ENCODE peak calls at places on chromosome 12, in seven cellular contexts. One of them, this sample, is unnamed.

GRCh38 chr12:111322336-111323250 is 46.3 kb downstream of the PHETA1 start:
- ATAC-seq in Panc1: peak; percentile 47
- ATAC-seq in upper lobe of left lung: no peak
- ATAC-seq in HepG2: no peak
- ATAC-seq in GM23338: peak; percentile 45
- ATAC-seq in HCT116: no peak
- ATAC-seq in K562: peak; percentile 30
- ATAC-seq in this sample: no peak

GRCh38 chr12:6927999-6928702 is 392 bp downstream of the ATN1 start:
- ATAC-seq in Panc1: no peak
- ATAC-seq in upper lobe of left lung: no peak
- ATAC-seq in HepG2: peak; percentile 3
- ATAC-seq in GM23338: no peak
- ATAC-seq in HCT116: no peak
- ATAC-seq in K562: no peak
- ATAC-seq in this sample: no peak

GRCh38 chr12:59780605-59781135 is 184.8 kb downstream of the SLC16A7 start:
- ATAC-seq in Panc1: no peak
- ATAC-seq in upper lobe of left lung: no peak
- ATAC-seq in HepG2: no peak
- ATAC-seq in GM23338: peak; percentile 79
- ATAC-seq in HCT116: peak; percentile 60
- ATAC-seq in K562: no peak
- ATAC-seq in this sample: no peak

GRCh38 chr12:6426882-6427671 is 17.7 kb upstream of the CD27 start:
- ATAC-seq in Panc1: no peak
- ATAC-seq in upper lobe of left lung: no peak
- ATAC-seq in HepG2: no peak
- ATAC-seq in GM23338: no peak
- ATAC-seq in HCT116: no peak
- ATAC-seq in K562: no peak
- ATAC-seq in this sample: no peak

GRCh38 chr12:90909069-90909676 is 45.8 kb downstream of the CCER1 start:
- ATAC-seq in Panc1: no peak
- ATAC-seq in upper lobe of left lung: no peak
- ATAC-seq in HepG2: peak; percentile 61
- ATAC-seq in GM23338: peak; percentile 68
- ATAC-seq in HCT116: peak; percentile 91
- ATAC-seq in K562: no peak
- ATAC-seq in this sample: no peak

GRCh38 chr12:32108829-32109228 is 2.2 kb downstream of the BICD1 start:
- ATAC-seq in Panc1: no peak
- ATAC-seq in upper lobe of left lung: no peak
- ATAC-seq in HepG2: no peak
- ATAC-seq in GM23338: no peak
- ATAC-seq in HCT116: no peak
- ATAC-seq in K562: no peak
- ATAC-seq in this sample: no peak

GRCh38 chr12:11684393-11684792 is 34.9 kb downstream of the ETV6 start:
- ATAC-seq in Panc1: no peak
- ATAC-seq in upper lobe of left lung: no peak
- ATAC-seq in HepG2: no peak
- ATAC-seq in GM23338: no peak
- ATAC-seq in HCT116: no peak
- ATAC-seq in K562: no peak
- ATAC-seq in this sample: no peak

GRCh38 chr12:5498081-5498480 is 66.2 kb downstream of the NTF3 start:
- ATAC-seq in Panc1: no peak
- ATAC-seq in upper lobe of left lung: no peak
- ATAC-seq in HepG2: no peak
- ATAC-seq in GM23338: no peak
- ATAC-seq in HCT116: no peak
- ATAC-seq in K562: no peak
- ATAC-seq in this sample: no peak

GRCh38 chr12:81499809-81500208 is 259.3 kb downstream of the PPFIA2 start:
- ATAC-seq in Panc1: no peak
- ATAC-seq in upper lobe of left lung: no peak
- ATAC-seq in HepG2: no peak
- ATAC-seq in GM23338: no peak
- ATAC-seq in HCT116: no peak
- ATAC-seq in K562: no peak
- ATAC-seq in this sample: no peak

GRCh38 chr12:3296409-3296701 is 194.6 kb upstream of the PRMT8 start:
- ATAC-seq in Panc1: no peak
- ATAC-seq in upper lobe of left lung: no peak
- ATAC-seq in HepG2: no peak
- ATAC-seq in GM23338: no peak
- ATAC-seq in HCT116: no peak
- ATAC-seq in K562: no peak
- ATAC-seq in this sample: no peak

GRCh38 chr12:4439736-4440135 is 5.9 kb downstream of the FGF6 start:
- ATAC-seq in Panc1: no peak
- ATAC-seq in upper lobe of left lung: no peak
- ATAC-seq in HepG2: no peak
- ATAC-seq in GM23338: no peak
- ATAC-seq in HCT116: no peak
- ATAC-seq in K562: no peak
- ATAC-seq in this sample: no peak

GRCh38 chr12:69254046-69254445 is 14.7 kb downstream of the CPSF6 start:
- ATAC-seq in Panc1: no peak
- ATAC-seq in upper lobe of left lung: no peak
- ATAC-seq in HepG2: peak; percentile 57
- ATAC-seq in GM23338: peak; percentile 38
- ATAC-seq in HCT116: peak; percentile 46
- ATAC-seq in K562: peak; percentile 77
- ATAC-seq in this sample: no peak

GRCh38 chr12:32455607-32456063 is 56.3 kb downstream of the FGD4 start:
- ATAC-seq in Panc1: peak; percentile 78
- ATAC-seq in upper lobe of left lung: no peak
- ATAC-seq in HepG2: no peak
- ATAC-seq in GM23338: no peak
- ATAC-seq in HCT116: peak; percentile 55
- ATAC-seq in K562: peak; percentile 54
- ATAC-seq in this sample: peak; percentile 56

GRCh38 chr12:51904951-51905471 is 2.3 kb upstream of the ACVRL1 start:
- ATAC-seq in Panc1: no peak
- ATAC-seq in upper lobe of left lung: peak; percentile 59
- ATAC-seq in HepG2: no peak
- ATAC-seq in GM23338: no peak
- ATAC-seq in HCT116: no peak
- ATAC-seq in K562: peak; percentile 17
- ATAC-seq in this sample: peak; percentile 85

GRCh38 chr12:13499008-13499407 is 302.5 kb downstream of the EMP1 start:
- ATAC-seq in Panc1: no peak
- ATAC-seq in upper lobe of left lung: no peak
- ATAC-seq in HepG2: no peak
- ATAC-seq in GM23338: peak; percentile 81
- ATAC-seq in HCT116: no peak
- ATAC-seq in K562: no peak
- ATAC-seq in this sample: peak; percentile 10

GRCh38 chr12:1020389-1020788 is 29.4 kb downstream of the ERC1 start:
- ATAC-seq in Panc1: no peak
- ATAC-seq in upper lobe of left lung: no peak
- ATAC-seq in HepG2: no peak
- ATAC-seq in GM23338: no peak
- ATAC-seq in HCT116: no peak
- ATAC-seq in K562: no peak
- ATAC-seq in this sample: no peak

GRCh38 chr12:11581179-11581755 is 68.2 kb upstream of the ETV6 start:
- ATAC-seq in Panc1: no peak
- ATAC-seq in upper lobe of left lung: peak; percentile 58
- ATAC-seq in HepG2: no peak
- ATAC-seq in GM23338: no peak
- ATAC-seq in HCT116: peak; percentile 38
- ATAC-seq in K562: no peak
- ATAC-seq in this sample: no peak

GRCh38 chr12:11793896-11794295 is 144.4 kb downstream of the ETV6 start:
- ATAC-seq in Panc1: no peak
- ATAC-seq in upper lobe of left lung: no peak
- ATAC-seq in HepG2: no peak
- ATAC-seq in GM23338: peak; percentile 25
- ATAC-seq in HCT116: no peak
- ATAC-seq in K562: no peak
- ATAC-seq in this sample: peak; percentile 61

DNA sequence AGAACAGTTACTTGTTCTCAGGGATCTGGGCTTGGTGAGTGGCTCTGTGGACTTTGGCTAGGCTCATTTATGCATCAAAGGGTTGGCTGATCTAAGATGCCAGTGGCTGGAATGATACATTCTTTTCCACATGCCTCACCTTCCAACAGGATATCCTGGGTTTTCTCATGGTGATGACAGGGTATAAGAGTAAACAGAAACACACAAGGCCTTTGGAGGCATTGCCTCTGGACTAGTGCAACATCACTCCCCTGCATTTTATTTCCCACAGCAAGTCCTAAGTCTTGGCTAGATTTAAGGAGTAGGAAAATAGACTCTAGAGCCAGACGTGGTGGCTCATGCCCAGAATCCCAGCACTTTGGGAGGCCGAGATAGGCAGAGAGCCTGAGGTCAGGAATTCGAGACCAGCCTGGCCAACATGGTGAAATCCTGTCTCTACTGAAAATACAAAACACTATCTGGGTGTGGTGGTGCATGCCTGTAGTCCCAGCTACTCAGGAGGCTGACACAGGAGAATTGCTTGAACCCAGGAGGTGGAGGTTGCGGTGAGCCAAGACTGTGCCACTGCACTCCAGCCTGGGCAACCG is 47.9 kb downstream of the RPH3A start:
- ATAC-seq in Panc1: peak; percentile 97
- ATAC-seq in upper lobe of left lung: no peak
- ATAC-seq in HepG2: peak; percentile 84
- ATAC-seq in GM23338: peak; percentile 39
- ATAC-seq in HCT116: peak; percentile 50
- ATAC-seq in K562: no peak
- ATAC-seq in this sample: no peak
- H3K4me1 ChIP-seq in Panc1: no peaks in the 10 kb centered on the region
- H3K4me1 ChIP-seq in upper lobe of left lung: no peaks in the 10 kb centered on the region
- H3K4me1 ChIP-seq in HepG2: peaks cover 16% of the 10 kb centered on the region
- H3K4me1 ChIP-seq in GM23338: peaks cover 20% of the 10 kb centered on the region
- H3K4me1 ChIP-seq in HCT116: peaks cover 24% of the 10 kb centered on the region
- H3K4me1 ChIP-seq in K562: no peaks in the 10 kb centered on the region
- H3K4me1 ChIP-seq in this sample: no peaks in the 10 kb centered on the region

GRCh38 chr12:53187145-53187899 is 6.6 kb upstream of the CSAD start:
- ATAC-seq in Panc1: no peak
- ATAC-seq in upper lobe of left lung: no peak
- ATAC-seq in HepG2: no peak
- ATAC-seq in GM23338: no peak
- ATAC-seq in HCT116: no peak
- ATAC-seq in K562: no peak
- ATAC-seq in this sample: no peak
- TF ChIP-seq POLR2AphosphoS5 in Panc1: no peak
- TF ChIP-seq POLR2AphosphoS5 in upper lobe of left lung: no peak
- TF ChIP-seq POLR2AphosphoS5 in HepG2: no peak
- TF ChIP-seq POLR2AphosphoS5 in GM23338: no peak
- TF ChIP-seq POLR2AphosphoS5 in HCT116: no peak
- TF ChIP-seq POLR2AphosphoS5 in K562: no peak
- TF ChIP-seq POLR2AphosphoS5 in this sample: no peak

GRCh38 chr12:118360785-118361404 is 11.8 kb downstream of the TAOK3 start:
- ATAC-seq in Panc1: no peak
- ATAC-seq in upper lobe of left lung: no peak
- ATAC-seq in HepG2: no peak
- ATAC-seq in GM23338: no peak
- ATAC-seq in HCT116: no peak
- ATAC-seq in K562: no peak
- ATAC-seq in this sample: no peak

GRCh38 chr12:118358607-118359540 is 13.8 kb downstream of the TAOK3 start:
- ATAC-seq in Panc1: no peak
- ATAC-seq in upper lobe of left lung: no peak
- ATAC-seq in HepG2: no peak
- ATAC-seq in GM23338: no peak
- ATAC-seq in HCT116: no peak
- ATAC-seq in K562: peak; percentile 67
- ATAC-seq in this sample: no peak

GRCh38 chr12:118357327-118358007 is 15.2 kb downstream of the TAOK3 start:
- ATAC-seq in Panc1: no peak
- ATAC-seq in upper lobe of left lung: peak; percentile 80
- ATAC-seq in HepG2: no peak
- ATAC-seq in GM23338: no peak
- ATAC-seq in HCT116: peak; percentile 60
- ATAC-seq in K562: peak; percentile 87
- ATAC-seq in this sample: peak; percentile 65

GRCh38 chr12:118358008-118358359 is 14.7 kb downstream of the TAOK3 start:
- ATAC-seq in Panc1: no peak
- ATAC-seq in upper lobe of left lung: no peak
- ATAC-seq in HepG2: no peak
- ATAC-seq in GM23338: no peak
- ATAC-seq in HCT116: no peak
- ATAC-seq in K562: no peak
- ATAC-seq in this sample: no peak

DNA sequence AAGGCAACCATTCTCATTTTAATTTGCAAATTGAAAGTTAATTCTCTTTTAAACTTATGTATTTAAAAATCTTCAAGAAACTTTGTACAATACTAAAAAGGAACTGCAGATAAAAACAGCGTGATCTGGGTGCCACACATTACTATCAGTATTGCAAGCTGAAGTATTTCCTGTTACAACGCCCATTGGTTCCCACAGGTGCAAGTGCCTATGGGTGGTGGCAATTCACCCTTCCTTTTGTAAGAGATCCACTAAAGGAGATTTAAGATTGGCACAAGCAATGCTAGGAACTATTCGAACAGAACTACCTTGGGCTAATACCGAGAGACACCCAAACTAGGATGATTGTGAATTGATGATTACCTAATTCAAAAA is 13.2 kb downstream of the TAOK3 start:
- ATAC-seq in Panc1: no peak
- ATAC-seq in upper lobe of left lung: no peak
- ATAC-seq in HepG2: no peak
- ATAC-seq in GM23338: no peak
- ATAC-seq in HCT116: no peak
- ATAC-seq in K562: peak; percentile 39
- ATAC-seq in this sample: no peak
- H3K4me1 ChIP-seq in Panc1: peaks cover 46% of the 10 kb centered on the region
- H3K4me1 ChIP-seq in upper lobe of left lung: peaks cover 19% of the 10 kb centered on the region
- H3K4me1 ChIP-seq in HepG2: peaks cover 33% of the 10 kb centered on the region
- H3K4me1 ChIP-seq in GM23338: peaks cover 13% of the 10 kb centered on the region
- H3K4me1 ChIP-seq in HCT116: peaks cover 30% of the 10 kb centered on the region
- H3K4me1 ChIP-seq in K562: peaks cover 8% of the 10 kb centered on the region
- H3K4me1 ChIP-seq in this sample: peaks cover 26% of the 10 kb centered on the region

DNA sequence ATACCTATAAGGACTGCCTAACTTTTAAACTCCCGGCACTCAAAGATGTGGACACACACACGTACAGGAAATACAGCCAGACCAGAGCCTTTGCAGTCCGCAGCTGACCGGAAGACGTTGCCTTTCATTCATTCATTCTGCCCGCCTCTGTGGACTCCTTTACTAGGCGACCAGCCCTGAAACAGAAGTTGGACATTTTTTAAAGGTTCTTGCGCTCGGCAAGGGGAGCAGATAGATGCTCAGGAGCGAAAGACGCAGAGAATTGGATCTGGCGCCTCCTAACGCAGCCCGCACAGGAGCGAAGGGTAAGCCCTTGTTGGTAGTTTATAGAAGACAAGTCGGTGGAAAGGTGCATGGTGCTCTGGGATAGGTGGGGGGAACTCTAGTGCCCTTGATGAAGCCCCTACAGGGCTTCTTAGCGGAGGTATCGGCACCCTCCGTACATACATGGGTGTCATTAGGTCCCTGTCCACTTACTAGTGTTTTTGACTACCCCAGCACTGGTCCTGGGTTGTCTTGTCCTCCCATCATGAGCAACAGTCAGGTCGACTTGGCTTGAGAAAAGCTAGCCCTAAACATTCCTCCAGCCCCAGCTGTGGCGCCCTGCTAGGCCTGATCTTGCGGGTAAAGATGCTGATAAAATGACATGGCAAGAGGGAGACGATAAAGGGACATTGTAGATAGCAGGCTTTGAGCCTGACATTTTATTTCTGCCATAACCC is at the start of gene KDM2B:
- ATAC-seq in Panc1: peak; percentile 81
- ATAC-seq in upper lobe of left lung: no peak
- ATAC-seq in HepG2: peak; percentile 76
- ATAC-seq in GM23338: peak; percentile 0
- ATAC-seq in HCT116: no peak
- ATAC-seq in K562: peak; percentile 58
- ATAC-seq in this sample: peak; percentile 16
- TF ChIP-seq POLR2AphosphoS5 in Panc1: no peak
- TF ChIP-seq POLR2AphosphoS5 in upper lobe of left lung: no peak
- TF ChIP-seq POLR2AphosphoS5 in HepG2: peak; percentile 25
- TF ChIP-seq POLR2AphosphoS5 in GM23338: peak; percentile 4
- TF ChIP-seq POLR2AphosphoS5 in HCT116: no peak
- TF ChIP-seq POLR2AphosphoS5 in K562: no peak
- TF ChIP-seq POLR2AphosphoS5 in this sample: no peak